ENCODE peak calls at places on chromosomes 5 and 9, in four cellular contexts. V is psoas muscle, A is HCT116, E is brain microvascular endothelial cell. H is an unnamed sample.

GRCh38 chr5:137867664-137868063 is at the start of gene MYOT:
- DNase-seq in V (no peak), E (no peak), A (no peak), H (no peak)

GRCh38 chr5:133421394-133421793 is 190.9 kb downstream of the FSTL4 start:
- DNase-seq in A (no peak), V (no peak), E (peak), H (no peak)

GRCh38 chr5:53490747-53491146 is 10.3 kb downstream of the FST start:
- DNase-seq in V (no peak), A (no peak), E (peak), H (no peak)

GRCh38 chr9:84310903-84311302 is 29.7 kb downstream of the SLC28A3 start:
- DNase-seq in V (no peak), A (no peak), E (no peak), H (no peak)

GRCh38 chr5:172959824-172960799 is 888 bp downstream of the RPL26L1 start:
- DNase-seq in V (no peak), E (no peak), A (no peak), H (no peak)

GRCh38 chr5:141412853-141413539 is at the start of gene PCDHGA10:
- DNase-seq in A (peak), E (peak), V (peak), H (no peak)

GRCh38 chr5:159263569-159263905 is 447 bp downstream of the UBLCP1 start:
- DNase-seq in V (no peak), A (no peak), E (no peak), H (no peak)

GRCh38 chr5:80254767-80255424 is 952 bp downstream of the SERINC5 start:
- DNase-seq in V (no peak), E (peak), A (no peak), H (no peak)

GRCh38 chr5:151199581-151200185 is 24.2 kb downstream of the CCDC69 start:
- DNase-seq in E (no peak), V (no peak), A (no peak), H (no peak)

GRCh38 chr5:159395202-159395601 is 64.9 kb upstream of the IL12B start:
- DNase-seq in E (no peak), A (no peak), V (no peak), H (no peak)

DNA sequence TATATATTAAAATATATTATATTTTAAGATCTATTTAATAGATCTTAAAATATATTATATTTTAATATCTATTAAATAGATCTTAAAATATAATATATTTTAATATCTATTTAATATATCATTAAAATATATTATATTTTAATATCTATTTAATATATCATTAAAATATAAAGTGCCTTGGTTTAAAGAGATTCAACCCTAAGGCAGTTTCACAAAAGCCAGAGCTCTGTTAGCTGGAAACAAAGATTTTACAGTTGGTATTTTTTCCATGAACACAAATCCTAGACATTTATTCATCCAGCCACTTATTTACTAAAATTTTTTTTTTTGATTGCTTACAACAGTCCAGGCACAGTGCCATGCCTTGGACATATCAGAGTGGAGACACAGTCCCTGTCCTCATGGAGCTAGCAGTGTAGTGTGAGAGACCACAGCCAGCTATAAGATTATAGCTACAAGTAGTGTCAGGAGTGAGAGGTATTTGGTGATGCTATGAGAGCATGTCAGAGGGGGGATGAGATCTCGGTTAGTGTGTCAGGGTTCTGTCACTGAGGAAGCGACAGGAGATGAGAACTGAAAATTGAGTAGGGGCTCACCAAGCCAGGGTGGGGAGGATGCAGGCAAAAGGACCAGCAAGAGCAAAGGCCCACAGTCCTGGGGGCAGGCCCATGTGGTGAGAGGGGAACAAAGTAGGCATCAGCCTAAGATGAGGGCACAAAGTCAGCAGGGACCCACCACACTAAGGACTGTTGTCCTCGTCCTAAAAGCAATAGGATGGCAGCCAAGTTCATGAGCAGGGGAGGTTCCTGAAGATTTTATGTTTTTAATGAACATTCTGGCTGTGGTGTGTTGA is 74.5 kb downstream of the FBXO38 start:
- DNase-seq in A (no peak), E (no peak), V (no peak), H (no peak)
- H3K27ac ChIP-seq in A (no peak), E (no peak), V (no peak), H (no peak)

GRCh38 chr9:25472085-25472607 is 206.1 kb downstream of the TUSC1 start:
- DNase-seq in V (no peak), A (no peak), E (no peak), H (no peak)
- H3K27ac ChIP-seq in V (no peak), A (no peak), E (no peak), H (no peak)

GRCh38 chr5:72109625-72110024 is 2.4 kb downstream of the MAP1B start:
- DNase-seq in V (no peak), A (no peak), E (peak), H (no peak)

GRCh38 chr5:72108200-72109050 is 1.1 kb downstream of the MAP1B start:
- DNase-seq in E (peak), A (no peak), V (peak), H (no peak)

GRCh38 chr5:72109051-72109411 is 1.8 kb downstream of the MAP1B start:
- DNase-seq in V (no peak), A (no peak), E (no peak), H (no peak)

GRCh38 chr5:72106922-72107873 is at the start of gene MAP1B:
- DNase-seq in E (peak), V (peak), A (no peak), H (no peak)

GRCh38 chr5:72107874-72108199 is 562 bp downstream of the MAP1B start:
- DNase-seq in A (no peak), E (peak), V (peak), H (no peak)
- H3K27ac ChIP-seq in A (peak), E (peak), V (peak), H (peak)

GRCh38 chr5:149416977-149417713 is 38.1 kb upstream of the IL17B start:
- DNase-seq in V (no peak), A (no peak), E (no peak), H (no peak)

GRCh38 chr5:149420509-149421371 is 41.6 kb upstream of the IL17B start:
- DNase-seq in A (no peak), V (peak), E (no peak), H (no peak)

GRCh38 chr5:149417714-149418368 is 38.7 kb upstream of the IL17B start:
- DNase-seq in A (no peak), E (no peak), V (no peak), H (no peak)

GRCh38 chr5:149419532-149420485 is 40.7 kb upstream of the IL17B start:
- DNase-seq in V (peak), A (no peak), E (no peak), H (no peak)

DNA sequence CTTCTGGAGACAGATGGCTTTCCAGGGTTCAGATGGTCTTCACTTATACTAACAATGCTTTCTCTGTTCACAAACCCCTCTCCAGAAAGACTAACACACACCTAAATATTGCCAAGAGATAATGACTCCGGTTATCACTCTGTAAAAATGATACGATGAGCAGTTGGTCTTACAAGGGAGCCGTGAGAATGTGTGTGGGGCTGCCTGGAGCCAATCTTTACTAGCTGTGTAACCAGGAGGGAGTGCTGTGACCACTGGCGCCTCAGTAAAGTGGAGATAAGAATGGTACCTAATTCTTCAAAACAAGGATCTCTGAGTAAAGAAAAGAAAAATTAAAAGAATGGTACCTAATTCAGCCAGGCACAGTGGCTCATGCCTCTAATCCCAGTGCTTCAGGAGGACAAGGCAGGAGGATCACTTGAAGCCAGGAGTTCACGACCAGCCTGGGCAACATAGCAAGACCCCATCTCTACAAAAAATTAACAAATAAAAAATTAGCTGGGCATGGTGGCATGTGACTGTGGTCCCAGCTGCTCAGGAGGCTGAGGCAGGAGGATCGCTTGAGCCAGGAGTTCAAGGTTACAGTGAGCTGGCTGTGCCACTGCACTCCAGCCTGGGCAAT is 39.9 kb upstream of the IL17B start:
- DNase-seq in E (no peak), V (no peak), A (no peak), H (no peak)
- H3K27ac ChIP-seq in E (peak), V (no peak), A (no peak), H (no peak)

GRCh38 chr9:127979333-127980055 is 1.3 kb downstream of the EEIG1 start:
- DNase-seq in E (no peak), V (peak), A (no peak), H (no peak)

GRCh38 chr9:127981559-127982121 is 851 bp upstream of the EEIG1 start:
- DNase-seq in V (peak), E (no peak), A (no peak), H (no peak)

GRCh38 chr9:127980056-127980705 is 608 bp downstream of the EEIG1 start:
- DNase-seq in E (no peak), V (peak), A (no peak), H (no peak)

GRCh38 chr9:127979015-127979332 is 1.8 kb downstream of the EEIG1 start:
- DNase-seq in A (no peak), V (no peak), E (no peak), H (no peak)

DNA sequence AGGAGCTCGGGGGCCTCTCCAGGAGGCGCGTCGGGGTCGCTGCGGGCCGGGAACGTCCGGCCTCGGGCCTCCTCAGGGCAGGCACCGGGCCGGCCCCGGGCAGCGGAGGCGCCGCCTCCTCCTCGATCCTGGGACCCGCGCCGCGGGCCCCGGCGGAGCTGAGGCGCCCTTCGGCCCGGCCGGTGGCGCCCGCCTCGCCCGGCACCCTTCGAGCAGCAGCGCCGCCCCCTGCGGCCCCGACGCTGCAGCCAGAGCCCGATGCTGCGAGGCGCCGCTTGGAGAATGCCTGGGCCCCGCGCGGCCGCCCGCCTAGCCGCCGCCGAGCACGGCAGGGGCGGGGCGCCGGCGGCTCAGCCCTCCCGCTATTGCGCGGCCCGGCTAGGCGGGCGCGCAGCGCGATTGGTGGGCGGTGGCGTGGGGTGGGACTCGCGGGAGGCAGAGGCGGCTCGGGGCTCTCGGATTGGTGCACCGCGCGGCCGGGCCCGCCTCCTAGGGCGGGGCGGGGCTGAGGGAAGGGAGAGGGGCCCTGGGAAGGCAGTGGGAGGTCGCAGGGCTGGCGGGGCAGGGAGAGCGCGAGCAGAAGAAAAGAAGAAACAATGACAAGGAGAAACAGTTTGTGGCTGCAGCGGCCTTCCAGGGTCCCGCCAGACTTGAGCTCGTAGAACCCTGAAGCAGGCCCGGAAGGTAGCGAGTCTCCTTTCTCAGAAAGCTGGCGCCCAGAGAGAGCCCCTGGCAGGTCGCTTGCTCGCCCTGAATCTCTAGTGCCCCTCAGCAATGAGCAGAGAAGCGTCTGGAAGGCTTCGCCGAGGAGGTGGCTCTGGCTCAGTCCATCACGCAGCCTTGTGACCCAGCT is at the start of gene EEIG1:
- DNase-seq in A (peak), E (peak), V (peak), H (no peak)
- H3K27ac ChIP-seq in A (peak), E (peak), V (peak), H (peak)

GRCh38 chr5:68287631-68287975 is 72.0 kb downstream of the PIK3R1 start:
- DNase-seq in E (no peak), A (no peak), V (no peak), H (no peak)

GRCh38 chr5:68290260-68290674 is 74.7 kb downstream of the PIK3R1 start:
- DNase-seq in V (no peak), A (no peak), E (peak), H (no peak)

GRCh38 chr5:68288756-68289134 is 73.2 kb downstream of the PIK3R1 start:
- DNase-seq in A (no peak), E (no peak), V (peak), H (no peak)

GRCh38 chr5:68287976-68288755 is 72.6 kb downstream of the PIK3R1 start:
- DNase-seq in V (peak), A (no peak), E (peak), H (no peak)

GRCh38 chr5:68289576-68289975 is 74.0 kb downstream of the PIK3R1 start:
- DNase-seq in V (no peak), E (no peak), A (no peak), H (no peak)
- H3K27ac ChIP-seq in V (peak), E (no peak), A (no peak), H (peak)